ENCODE peak calls at places on chromosomes 5 and 9, in ten cellular contexts. U is cardiac fibroblast; W is hepatocyte; F is A673; J is CD8-positive, alpha-beta memory T cell; V is dorsolateral prefrontal cortex; G is right cardiac atrium; Y is SJSA1; D is OCI-LY7; I is lower lobe of right lung. H is an unnamed sample.

GRCh38 chr5:91038180-91038808 is 344.8 kb downstream of the ARRDC3 start:
- DNase-seq in U (no peak), W (no peak), F (peak), J (no peak), V (no peak), G (no peak), Y (no peak), D (no peak), I (no peak), H (no peak)

GRCh38 chr5:129078660-129079059 is 15.9 kb upstream of the ISOC1 start:
- DNase-seq in U (no peak), W (no peak), F (no peak), J (no peak), V (no peak), G (no peak), Y (no peak), D (no peak), I (no peak), H (no peak)

GRCh38 chr9:91038483-91039124 is 237.0 kb downstream of the SYK start:
- DNase-seq in U (no peak), W (no peak), F (no peak), J (no peak), V (no peak), G (no peak), Y (no peak), D (no peak), I (no peak), H (no peak)

GRCh38 chr5:137995077-137995746 is 37.7 kb downstream of the FAM13B start:
- DNase-seq in U (peak), W (no peak), F (peak), J (no peak), V (no peak), G (no peak), Y (no peak), D (no peak), I (no peak), H (no peak)

GRCh38 chr5:75660678-75661465 is 49.6 kb downstream of the ANKDD1B start:
- DNase-seq in U (no peak), W (no peak), F (no peak), J (no peak), V (no peak), G (no peak), Y (no peak), D (no peak), I (no peak), H (no peak)

GRCh38 chr5:38317887-38318286 is 59.5 kb downstream of the EGFLAM start:
- DNase-seq in U (no peak), W (no peak), F (no peak), J (no peak), V (no peak), G (no peak), Y (no peak), D (no peak), I (no peak), H (no peak)

GRCh38 chr5:168747987-168748777 is 169.0 kb upstream of the PANK3 start:
- DNase-seq in U (peak), W (peak), F (peak), J (no peak), V (no peak), G (peak), Y (peak), D (peak), I (peak), H (peak)

GRCh38 chr9:33946779-33947535 is 101.7 kb downstream of the UBAP2 start:
- DNase-seq in U (peak), W (no peak), F (no peak), J (no peak), V (no peak), G (no peak), Y (peak), D (no peak), I (no peak), H (no peak)

DNA sequence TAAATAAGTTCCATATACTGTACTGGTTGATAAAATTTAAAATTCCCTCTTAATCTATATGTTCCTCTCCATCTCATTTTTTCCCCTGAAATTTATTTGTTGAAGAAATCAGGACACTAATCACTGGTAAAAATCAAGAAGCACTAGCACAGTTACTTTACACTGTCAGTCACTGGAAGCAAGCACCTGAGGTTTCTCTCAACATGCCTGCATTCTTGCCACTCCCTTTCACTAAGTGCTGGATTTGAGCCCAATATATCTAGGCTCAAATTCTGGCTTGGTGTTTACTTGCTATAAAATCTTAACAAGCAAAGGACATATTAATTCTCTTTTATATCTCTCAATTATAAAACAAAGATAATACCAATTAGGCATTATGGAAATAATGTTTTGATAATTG is 58.7 kb downstream of the DIAPH1 start:
- DNase-seq in U (peak), W (peak), F (peak), J (no peak), V (no peak), G (no peak), Y (no peak), D (no peak), I (no peak), H (no peak)
- H3K4me3 ChIP-seq in U (no peak), W (no peak), F (peak), J (no peak), V (peak), G (no peak), Y (no peak), D (no peak), I (no peak), H (no peak)

GRCh38 chr5:16934123-16934522 is 2.0 kb downstream of the MYO10 start:
- DNase-seq in U (peak), W (peak), F (peak), J (no peak), V (no peak), G (peak), Y (peak), D (peak), I (peak), H (peak)

GRCh38 chr5:16932401-16932800 is 3.7 kb downstream of the MYO10 start:
- DNase-seq in U (no peak), W (no peak), F (no peak), J (no peak), V (no peak), G (no peak), Y (no peak), D (no peak), I (no peak), H (no peak)

GRCh38 chr5:16931334-16932110 is 4.6 kb downstream of the MYO10 start:
- DNase-seq in U (no peak), W (no peak), F (no peak), J (no peak), V (no peak), G (no peak), Y (no peak), D (no peak), I (peak), H (no peak)

GRCh38 chr5:16934669-16935068 is 1.4 kb downstream of the MYO10 start:
- DNase-seq in U (peak), W (no peak), F (no peak), J (no peak), V (no peak), G (no peak), Y (no peak), D (no peak), I (no peak), H (no peak)

DNA sequence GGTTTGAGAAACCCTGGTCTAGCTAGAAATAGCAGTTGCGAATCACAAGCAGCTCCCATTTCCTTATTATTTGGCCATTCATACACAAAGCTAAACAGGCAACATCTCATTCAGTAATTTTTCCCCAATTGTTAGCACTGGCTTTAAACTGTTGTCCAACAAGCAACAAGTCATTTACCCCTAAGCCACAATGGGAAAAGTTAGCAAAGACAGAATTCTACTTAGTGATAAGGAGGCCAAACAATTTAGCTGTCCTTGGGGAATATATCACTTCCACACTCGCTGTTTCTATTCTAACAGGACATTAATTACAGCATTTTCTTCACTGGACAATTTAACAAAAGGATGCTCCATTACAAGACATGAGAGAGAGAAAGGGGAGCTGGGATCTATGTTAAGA is 2.8 kb downstream of the MYO10 start:
- DNase-seq in U (peak), W (no peak), F (no peak), J (no peak), V (no peak), G (no peak), Y (no peak), D (no peak), I (no peak), H (no peak)
- H3K4me3 ChIP-seq in U (peak), W (peak), F (peak), J (no peak), V (peak), G (no peak), Y (peak), D (no peak), I (peak), H (no peak)

GRCh38 chr9:83219154-83219923 is 156.4 kb upstream of the RASEF start:
- DNase-seq in U (peak), W (peak), F (peak), J (no peak), V (peak), G (peak), Y (peak), D (no peak), I (peak), H (peak)

GRCh38 chr9:83219924-83220438 is 157.0 kb upstream of the RASEF start:
- DNase-seq in U (no peak), W (peak), F (no peak), J (no peak), V (no peak), G (no peak), Y (no peak), D (no peak), I (no peak), H (no peak)

GRCh38 chr9:83218411-83219090 is 155.6 kb upstream of the RASEF start:
- DNase-seq in U (no peak), W (no peak), F (no peak), J (no peak), V (no peak), G (no peak), Y (no peak), D (no peak), I (no peak), H (no peak)

DNA sequence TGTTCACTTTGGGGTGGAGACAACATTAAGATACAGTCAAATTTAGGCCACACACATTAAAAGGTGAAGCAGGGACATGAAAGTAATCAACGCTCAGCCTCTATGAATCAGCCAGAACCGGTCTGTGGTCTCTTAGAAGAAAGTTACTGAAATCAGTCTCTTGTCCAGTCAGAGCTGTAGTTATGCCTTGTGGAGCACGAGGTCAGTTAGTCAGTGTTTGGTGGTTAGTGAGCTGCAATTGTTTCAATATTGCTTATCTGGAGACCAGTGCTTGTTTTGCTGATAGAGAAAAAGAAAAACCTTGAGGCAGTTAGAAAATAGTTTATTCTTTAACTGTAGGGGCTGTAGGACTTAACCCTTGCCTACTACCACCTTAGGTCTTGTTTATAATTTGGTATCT is 157.8 kb upstream of the RASEF start:
- DNase-seq in U (peak), W (peak), F (no peak), J (no peak), V (no peak), G (no peak), Y (no peak), D (no peak), I (no peak), H (no peak)
- H3K4me3 ChIP-seq in U (no peak), W (no peak), F (no peak), J (no peak), V (no peak), G (no peak), Y (no peak), D (no peak), I (no peak), H (no peak)

DNA sequence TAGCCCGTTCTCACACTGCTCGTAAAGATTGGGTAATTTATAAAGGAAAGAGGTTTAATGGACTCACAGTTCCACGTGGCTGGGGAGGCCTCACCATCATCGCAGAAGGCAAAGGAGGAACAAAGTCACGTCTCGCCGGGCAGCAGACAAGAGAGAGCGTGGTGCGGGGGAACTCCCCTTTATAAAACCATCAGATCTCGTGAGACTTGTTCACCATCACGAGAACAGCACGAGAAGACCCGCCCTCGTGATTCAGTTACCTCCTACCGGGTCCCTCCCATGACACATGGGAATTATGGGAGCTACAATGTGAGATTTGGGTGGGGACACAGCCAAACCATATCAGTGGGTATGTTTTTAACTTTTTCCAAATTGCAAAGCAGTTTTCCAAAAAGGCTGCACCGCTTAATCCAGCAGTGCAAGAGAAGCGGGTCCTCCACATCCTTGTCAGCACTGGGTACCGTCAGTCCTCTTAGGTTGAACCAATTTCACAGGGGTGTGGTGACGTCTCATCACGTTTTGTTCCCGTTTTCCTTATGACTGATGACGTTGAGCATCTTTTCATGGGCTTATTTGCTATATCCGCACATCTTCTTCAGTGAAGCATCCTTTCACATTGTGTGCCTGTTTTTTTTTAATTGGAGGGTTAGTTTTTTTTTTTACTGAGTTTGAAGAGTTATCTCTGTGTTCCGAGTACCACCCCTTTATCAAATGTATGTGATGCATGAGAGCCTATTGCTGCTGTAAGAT is 8.0 kb upstream of the FCN2 start:
- DNase-seq in U (no peak), W (no peak), F (no peak), J (no peak), V (no peak), G (no peak), Y (no peak), D (peak), I (no peak), H (no peak)
- H3K4me3 ChIP-seq in U (no peak), W (no peak), F (no peak), J (no peak), V (no peak), G (no peak), Y (no peak), D (no peak), I (no peak), H (no peak)

GRCh38 chr9:132043708-132044107 is 36.0 kb downstream of the MED27 start:
- DNase-seq in U (no peak), W (no peak), F (no peak), J (no peak), V (no peak), G (no peak), Y (no peak), D (no peak), I (no peak), H (no peak)

GRCh38 chr9:132049323-132049882 is 30.3 kb downstream of the MED27 start:
- DNase-seq in U (peak), W (no peak), F (no peak), J (no peak), V (no peak), G (peak), Y (no peak), D (no peak), I (no peak), H (no peak)

GRCh38 chr9:132048191-132048590 is 31.5 kb downstream of the MED27 start:
- DNase-seq in U (no peak), W (no peak), F (no peak), J (no peak), V (no peak), G (no peak), Y (no peak), D (no peak), I (no peak), H (no peak)

GRCh38 chr9:132044176-132044880 is 35.3 kb downstream of the MED27 start:
- DNase-seq in U (no peak), W (no peak), F (no peak), J (no peak), V (no peak), G (no peak), Y (no peak), D (no peak), I (no peak), H (no peak)

GRCh38 chr9:132046456-132046855 is 33.2 kb downstream of the MED27 start:
- DNase-seq in U (peak), W (no peak), F (no peak), J (no peak), V (no peak), G (no peak), Y (no peak), D (no peak), I (no peak), H (no peak)
- H3K4me3 ChIP-seq in U (no peak), W (no peak), F (no peak), J (no peak), V (no peak), G (no peak), Y (no peak), D (no peak), I (no peak), H (no peak)

GRCh38 chr5:179326176-179326997 is 18.9 kb downstream of the ADAMTS2 start:
- DNase-seq in U (peak), W (peak), F (no peak), J (no peak), V (no peak), G (peak), Y (no peak), D (no peak), I (peak), H (no peak)
- H3K4me3 ChIP-seq in U (no peak), W (no peak), F (no peak), J (no peak), V (no peak), G (no peak), Y (no peak), D (no peak), I (no peak), H (no peak)

GRCh38 chr5:159031915-159032314 is 67.8 kb downstream of the EBF1 start:
- DNase-seq in U (no peak), W (no peak), F (no peak), J (no peak), V (no peak), G (no peak), Y (no peak), D (no peak), I (no peak), H (no peak)
- H3K4me3 ChIP-seq in U (no peak), W (no peak), F (no peak), J (no peak), V (no peak), G (no peak), Y (no peak), D (no peak), I (no peak), H (no peak)

GRCh38 chr9:97038909-97039781 is at the start of gene CTSV:
- DNase-seq in U (peak), W (peak), F (peak), J (peak), V (peak), G (peak), Y (peak), D (peak), I (peak), H (peak)
- H3K4me3 ChIP-seq in U (peak), W (peak), F (peak), J (peak), V (peak), G (peak), Y (peak), D (peak), I (peak), H (peak)

H was measured in neuronal stem cell.